ENCODE peak calls at places on chromosomes 16 and 17, in five cellular contexts. A is neural progenitor cell, G is body of pancreas, E is BJ, D is HL-60. R is an unnamed sample.

GRCh38 chr17:14427914-14428639 is 127.2 kb downstream of the HS3ST3B1 start:
- DNase-seq in A (no peak), G (no peak), E (no peak), D (no peak), R (no peak)

GRCh38 chr16:26169451-26169850 is 477.7 kb downstream of the HS3ST4 start:
- DNase-seq in A (no peak), G (no peak), E (no peak), D (no peak), R (no peak)

GRCh38 chr17:66829883-66830282 is 5.0 kb upstream of the CACNG5 start:
- DNase-seq in A (peak; percentile 61), G (no peak), E (no peak), D (no peak), R (no peak)

GRCh38 chr16:80931985-80932720 is 74.5 kb downstream of the CMC2 start:
- DNase-seq in A (peak; percentile 72), G (peak; percentile 52), E (no peak), D (no peak), R (no peak)

GRCh38 chr17:336110-337021 is 16.2 kb downstream of the RPH3AL start:
- DNase-seq in A (peak; percentile 56), G (peak; percentile 86), E (no peak), D (no peak), R (no peak)

GRCh38 chr17:70702683-70703255 is 533.4 kb downstream of the KCNJ2 start:
- DNase-seq in A (no peak), G (no peak), E (no peak), D (no peak), R (no peak)

GRCh38 chr17:72387969-72388368 is 267.1 kb downstream of the SOX9 start:
- DNase-seq in A (no peak), G (no peak), E (no peak), D (no peak), R (no peak)

GRCh38 chr17:68228817-68229570 is 18.8 kb upstream of the AMZ2 start:
- DNase-seq in A (no peak), G (no peak), E (no peak), D (no peak), R (no peak)

GRCh38 chr16:52068447-52069074 is 478.4 kb downstream of the TOX3 start:
- DNase-seq in A (peak; percentile 72), G (peak; percentile 54), E (no peak), D (no peak), R (no peak)

GRCh38 chr16:2767891-2768290 is 9.2 kb downstream of the ELOB start:
- DNase-seq in A (no peak), G (no peak), E (no peak), D (peak; percentile 6), R (no peak)
- TF ChIP-seq CTCF in A (no peak), G (no peak), E (no peak), D (no peak), R (no peak)

DNA sequence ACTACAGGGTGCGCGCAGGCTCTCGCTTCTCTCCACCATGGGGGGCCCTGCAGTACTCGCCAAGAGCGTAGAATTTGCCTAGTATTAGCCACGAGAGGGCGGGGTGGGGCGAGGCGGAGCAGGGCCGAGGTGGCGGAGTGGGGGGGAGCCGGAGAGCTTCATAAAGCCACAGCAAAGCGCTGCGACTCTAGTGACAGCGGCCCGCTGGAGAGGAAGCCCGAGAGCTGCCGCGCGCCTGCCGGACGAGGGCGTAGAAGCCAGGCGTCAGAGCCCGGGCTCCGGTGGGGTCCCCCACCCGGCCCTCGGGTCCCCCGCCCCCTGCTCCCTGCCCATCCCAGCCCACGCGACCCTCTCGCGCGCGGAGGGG is at the start of gene TBX21:
- DNase-seq in A (peak; percentile 95), G (peak; percentile 60), E (no peak), D (peak; percentile 63), R (peak; percentile 53)
- H3K4me3 ChIP-seq in A (peak within 1 kb of the TSS; percentile 66), G (no peak within 1 kb of the TSS), E (no peak within 1 kb of the TSS), D (peak within 1 kb of the TSS; percentile 22), R (peak within 1 kb of the TSS; percentile 37)

DNA sequence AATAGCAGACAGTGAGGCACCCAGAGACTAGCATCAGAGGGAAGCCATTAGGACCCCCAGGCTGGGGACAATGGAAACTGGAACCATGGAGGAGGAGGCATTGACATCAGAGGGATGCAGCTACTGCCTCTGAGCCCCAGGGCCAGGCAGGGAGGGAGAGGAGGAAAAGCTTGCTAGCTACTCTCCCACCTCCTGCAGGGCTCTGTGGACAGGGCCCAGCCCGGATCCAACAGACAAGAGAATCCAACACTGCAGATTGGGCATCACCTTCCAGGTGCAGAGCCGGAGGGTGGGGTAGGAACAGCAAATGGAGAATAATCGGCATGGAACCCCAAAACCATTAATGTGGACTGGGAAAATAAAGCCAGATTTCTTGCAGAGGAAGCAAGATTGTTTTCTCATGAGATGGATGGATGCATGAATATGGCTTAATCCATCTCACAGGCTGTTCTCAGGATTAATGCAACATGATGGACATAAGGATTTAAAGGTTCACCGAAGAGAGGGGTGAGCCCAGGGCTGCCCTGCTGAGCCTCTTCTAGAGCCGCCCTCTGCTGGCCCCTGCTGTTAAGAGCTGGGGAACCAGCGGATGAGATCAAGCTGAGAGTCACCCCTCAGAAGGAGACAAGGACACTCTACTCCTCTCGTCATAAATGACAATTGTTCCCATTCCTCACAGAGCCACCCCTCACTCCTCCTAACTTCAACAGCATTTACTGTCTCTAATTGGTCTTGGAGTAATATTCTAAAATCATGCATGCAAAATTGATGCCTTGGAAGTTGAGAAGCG is 48.8 kb downstream of the DNAH3 start:
- DNase-seq in A (peak; percentile 54), G (peak; percentile 12), E (no peak), D (no peak), R (no peak)
- TF ChIP-seq CTCF in A (peak; percentile 43), G (peak; percentile 15), E (peak; percentile 51), D (peak; percentile 34), R (peak; percentile 49)

GRCh38 chr16:27220120-27220519 is 16.8 kb downstream of the KDM8 start:
- DNase-seq in A (no peak), G (no peak), E (no peak), D (no peak), R (no peak)
- H3K4me3 ChIP-seq in A (no peak overlapping the region), G (no peak overlapping the region), E (no peak overlapping the region), D (no peak overlapping the region), R (no peak overlapping the region)

GRCh38 chr16:75550211-75550662 is 5.8 kb downstream of the TMEM231 start:
- DNase-seq in A (peak; percentile 69), G (no peak), E (no peak), D (peak; percentile 67), R (peak; percentile 49)
- TF ChIP-seq CTCF in A (peak; percentile 60), G (peak; percentile 31), E (peak; percentile 27), D (peak; percentile 87), R (peak; percentile 74)

DNA sequence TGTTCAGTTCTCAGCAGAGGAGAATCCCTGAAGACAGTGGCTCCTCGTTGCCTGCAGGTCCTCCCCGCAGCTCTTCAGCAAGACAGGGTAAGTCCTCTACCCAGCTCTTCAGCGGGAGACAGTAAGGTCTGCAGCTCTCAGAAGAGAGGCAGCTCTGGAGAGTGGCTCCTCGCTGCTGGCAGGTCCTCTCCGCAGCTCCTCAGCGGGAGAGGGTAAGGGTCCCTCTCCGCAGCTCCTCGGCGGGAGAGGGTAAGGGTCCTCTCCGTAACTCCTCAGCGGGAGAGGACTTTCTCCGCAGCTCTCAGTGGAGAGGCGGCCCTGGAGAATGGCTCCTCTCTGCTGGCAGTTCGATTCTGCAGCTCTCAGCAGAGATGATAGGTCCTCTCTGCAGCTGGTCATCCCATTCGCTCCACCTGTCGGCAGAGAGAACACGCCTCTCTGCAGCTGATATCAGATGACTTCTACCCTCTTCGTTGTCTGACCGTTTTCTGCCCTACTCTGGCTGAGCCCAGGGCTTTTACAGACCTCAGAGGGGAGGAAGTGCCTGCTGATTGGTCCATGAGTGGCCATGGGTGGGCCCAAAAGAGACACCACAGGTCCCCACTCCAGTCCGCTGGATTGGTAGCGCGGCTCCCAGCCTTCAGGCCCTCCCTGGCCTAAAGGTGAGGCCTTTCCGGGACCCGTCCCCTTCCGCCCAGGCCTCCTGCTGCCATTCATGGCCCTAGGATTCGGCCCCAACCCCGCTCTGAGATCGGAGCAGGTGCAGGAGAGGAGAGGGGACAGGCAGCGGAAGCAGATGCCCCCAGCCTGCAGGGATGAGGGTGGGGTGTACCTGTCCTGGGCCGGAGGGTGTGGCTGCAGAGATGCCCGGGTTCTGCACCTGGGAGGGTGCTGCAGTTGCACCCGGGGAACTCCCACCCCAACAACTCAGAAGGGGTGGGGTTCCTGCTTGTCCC is 11.9 kb upstream of the SHCBP1 start:
- DNase-seq in A (peak; percentile 76), G (no peak), E (no peak), D (no peak), R (no peak)
- H3K4me3 ChIP-seq in A (peak overlapping the region; percentile 55), G (no peak overlapping the region), E (no peak overlapping the region), D (no peak overlapping the region), R (no peak overlapping the region)

GRCh38 chr16:85825326-85825725 is 25.8 kb downstream of the COX4I1 start:
- DNase-seq in A (no peak), G (no peak), E (no peak), D (no peak), R (no peak)
- TF ChIP-seq CTCF in A (peak; percentile 34), G (no peak), E (no peak), D (no peak), R (peak; percentile 45)

GRCh38 chr16:89334988-89335802 is 117.7 kb downstream of the ZNF778 start:
- DNase-seq in A (peak; percentile 44), G (peak; percentile 13), E (no peak), D (no peak), R (no peak)
- H3K4me3 ChIP-seq in A (no peak overlapping the region), G (no peak overlapping the region), E (no peak overlapping the region), D (no peak overlapping the region), R (no peak overlapping the region)